ENCODE peak calls at places on chromosome 18, in eight cellular contexts. W, U, Q, V, J, E, Y and S are unnamed samples.

GRCh38 chr18:8260847-8261246 is 348.4 kb upstream of the RAB12 start:
- DNase-seq in W (no peak), U (no peak), Q (no peak), V (no peak), J (no peak), E (no peak), Y (no peak), S (no peak)

GRCh38 chr18:77899972-77900754 is 650.5 kb downstream of the GALR1 start:
- DNase-seq in W (peak), U (peak), Q (peak), V (no peak), J (no peak), E (peak), Y (peak), S (no peak)

GRCh38 chr18:68489018-68489792 is 225.7 kb downstream of the TMX3 start:
- DNase-seq in W (no peak), U (no peak), Q (peak), V (no peak), J (no peak), E (no peak), Y (no peak), S (no peak)

GRCh38 chr18:5894613-5895299 is 566 bp downstream of the TMEM200C start:
- DNase-seq in W (no peak), U (no peak), Q (peak), V (no peak), J (peak), E (no peak), Y (no peak), S (no peak)

GRCh38 chr18:3044931-3045698 is 32.2 kb upstream of the LPIN2 start:
- DNase-seq in W (no peak), U (peak), Q (no peak), V (peak), J (no peak), E (no peak), Y (peak), S (peak)

GRCh38 chr18:79524181-79525078 is 128.7 kb downstream of the NFATC1 start:
- DNase-seq in W (peak), U (no peak), Q (no peak), V (peak), J (peak), E (peak), Y (no peak), S (peak)

GRCh38 chr18:23703057-23703986 is 14.1 kb downstream of the LAMA3 start:
- DNase-seq in W (peak), U (peak), Q (no peak), V (no peak), J (no peak), E (peak), Y (peak), S (no peak)

GRCh38 chr18:58208207-58208944 is 164.3 kb downstream of the NEDD4L start:
- DNase-seq in W (no peak), U (no peak), Q (no peak), V (no peak), J (no peak), E (no peak), Y (no peak), S (no peak)